ENCODE peak calls at places on chromosomes 7 and 10, in six cellular contexts. T, D, C, B, J and I are unnamed samples.

GRCh38 chr10:71116426-71116825 is 95.9 kb upstream of the UNC5B start:
- DNase-seq in T (no peak), D (no peak), C (no peak), B (no peak), J (no peak), I (no peak)

GRCh38 chr10:11501600-11501999 is 109.8 kb downstream of the USP6NL start:
- DNase-seq in T (no peak), D (no peak), C (no peak), B (no peak), J (no peak), I (no peak)

GRCh38 chr7:44275146-44275545 is 50.2 kb downstream of the CAMK2B start:
- DNase-seq in T (no peak), D (no peak), C (no peak), B (no peak), J (no peak), I (no peak)

GRCh38 chr7:154911411-154911810 is 91.5 kb downstream of the PAXIP1 start:
- DNase-seq in T (no peak), D (no peak), C (no peak), B (no peak), J (no peak), I (no peak)

GRCh38 chr7:148850564-148850963 is 33.5 kb downstream of the EZH2 start:
- DNase-seq in T (no peak), D (no peak), C (no peak), B (no peak), J (no peak), I (no peak)

GRCh38 chr7:87220734-87221215 is 1.2 kb upstream of the TMEM243 start:
- DNase-seq in T (peak), D (no peak), C (peak), B (peak), J (no peak), I (no peak)

GRCh38 chr10:47368431-47369180 is 15.5 kb downstream of the ZNF488 start:
- DNase-seq in T (no peak), D (peak), C (no peak), B (no peak), J (no peak), I (peak)

GRCh38 chr10:13717936-13718772 is 131.4 kb downstream of the PRPF18 start:
- DNase-seq in T (peak), D (peak), C (peak), B (peak), J (no peak), I (no peak)

GRCh38 chr7:108972009-108972408 is 402.3 kb downstream of the DNAJB9 start:
- DNase-seq in T (peak), D (no peak), C (peak), B (no peak), J (no peak), I (no peak)

GRCh38 chr7:3194501-3195141 is 106.4 kb upstream of the SDK1 start:
- DNase-seq in T (peak), D (no peak), C (no peak), B (no peak), J (no peak), I (no peak)

GRCh38 chr10:95221124-95221523 is 27.1 kb downstream of the ACSM6 start:
- DNase-seq in T (no peak), D (no peak), C (no peak), B (peak), J (no peak), I (no peak)

GRCh38 chr7:34652784-34653183 is 5.2 kb upstream of the NPSR1 start:
- DNase-seq in T (no peak), D (no peak), C (no peak), B (peak), J (no peak), I (no peak)

GRCh38 chr7:5627745-5628547 is 153.5 kb downstream of the RNF216 start:
- DNase-seq in T (no peak), D (no peak), C (no peak), B (no peak), J (no peak), I (no peak)

GRCh38 chr7:133642907-133643306 is 390.0 kb downstream of the EXOC4 start:
- DNase-seq in T (no peak), D (no peak), C (no peak), B (no peak), J (no peak), I (no peak)

GRCh38 chr10:21242915-21243314 is 282.6 kb downstream of the SKIDA1 start:
- DNase-seq in T (no peak), D (no peak), C (no peak), B (no peak), J (no peak), I (no peak)

DNA sequence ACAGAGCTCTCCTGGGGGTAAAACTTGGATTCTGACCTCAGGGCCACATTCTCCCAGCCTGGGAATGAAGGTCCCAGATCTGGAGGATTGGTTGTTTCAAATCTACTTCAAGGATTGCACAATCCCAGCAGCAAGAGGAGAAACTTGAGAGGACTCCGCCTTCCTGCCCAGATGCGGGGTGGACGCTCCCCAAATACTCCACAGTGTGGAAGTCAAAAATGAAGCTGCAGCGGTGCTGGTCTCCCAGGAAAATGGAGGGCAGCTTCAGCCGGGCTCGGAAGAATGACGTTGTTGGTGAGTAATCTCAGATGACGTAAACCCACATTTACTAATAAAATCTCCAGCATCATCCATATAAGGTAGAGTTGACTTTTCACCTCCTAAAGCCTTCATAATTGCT is 31.5 kb upstream of the PPP2R2D start:
- DNase-seq in T (no peak), D (no peak), C (no peak), B (no peak), J (no peak), I (no peak)
- TF ChIP-seq CTCF in T (no peak), D (no peak), C (no peak), B (no peak), J (no peak), I (no peak)

GRCh38 chr10:68333905-68334431 is 1.2 kb upstream of the PBLD start:
- DNase-seq in T (no peak), D (no peak), C (no peak), B (no peak), J (no peak), I (no peak)
- TF ChIP-seq CTCF in T (no peak), D (no peak), C (no peak), B (no peak), J (no peak), I (no peak)

GRCh38 chr7:151012921-151013347 is 11.4 kb downstream of the ATG9B start:
- DNase-seq in T (peak), D (no peak), C (no peak), B (peak), J (no peak), I (no peak)
- TF ChIP-seq CTCF in T (peak), D (peak), C (no peak), B (peak), J (no peak), I (peak)

DNA sequence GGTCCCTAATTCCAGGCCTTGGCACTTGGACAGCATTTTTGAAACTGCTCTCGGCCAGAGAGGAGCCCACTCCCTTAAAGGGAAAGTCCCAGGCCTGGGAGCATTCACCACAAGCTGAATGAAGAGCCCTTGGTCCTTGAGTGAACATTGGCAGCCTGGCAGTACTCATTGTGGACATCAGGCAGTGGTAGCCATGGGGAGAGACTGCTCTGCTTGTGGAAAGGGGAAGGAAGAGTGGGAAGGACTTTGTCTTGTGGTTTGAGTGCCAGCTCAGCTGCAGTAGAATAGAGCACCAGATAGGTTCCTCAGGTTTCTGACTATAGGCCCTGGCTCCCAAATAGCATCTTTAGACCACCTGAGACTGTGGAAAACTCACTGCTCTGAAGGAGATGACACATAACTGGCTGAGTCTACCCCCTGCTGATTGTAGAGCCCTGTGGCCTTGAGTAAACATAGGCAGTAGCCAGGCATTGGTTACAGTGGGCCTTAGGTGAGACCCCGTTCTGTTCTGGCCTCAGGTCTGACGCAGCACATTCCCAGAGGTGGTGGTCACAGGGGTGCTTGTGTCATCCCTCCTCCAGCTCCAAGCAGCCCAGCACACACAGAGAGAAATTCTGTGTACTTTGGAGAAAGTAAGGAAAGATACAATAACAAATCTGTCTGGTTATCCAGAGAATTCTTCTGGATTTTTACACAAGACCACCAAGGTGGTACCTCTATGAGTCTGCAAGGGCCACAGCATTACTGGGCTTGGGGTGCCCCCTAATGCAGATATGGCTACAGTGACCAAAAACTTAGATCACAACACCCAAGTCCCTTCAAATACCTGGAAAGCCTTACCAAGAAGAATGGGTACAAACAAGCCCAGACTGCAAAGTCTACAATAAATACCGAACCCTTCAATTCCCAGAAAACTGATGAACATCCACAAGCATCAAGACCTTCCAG is 153.8 kb downstream of the GNAI1 start:
- DNase-seq in T (no peak), D (no peak), C (no peak), B (no peak), J (no peak), I (no peak)
- TF ChIP-seq CTCF in T (no peak), D (peak), C (no peak), B (no peak), J (no peak), I (peak)

DNA sequence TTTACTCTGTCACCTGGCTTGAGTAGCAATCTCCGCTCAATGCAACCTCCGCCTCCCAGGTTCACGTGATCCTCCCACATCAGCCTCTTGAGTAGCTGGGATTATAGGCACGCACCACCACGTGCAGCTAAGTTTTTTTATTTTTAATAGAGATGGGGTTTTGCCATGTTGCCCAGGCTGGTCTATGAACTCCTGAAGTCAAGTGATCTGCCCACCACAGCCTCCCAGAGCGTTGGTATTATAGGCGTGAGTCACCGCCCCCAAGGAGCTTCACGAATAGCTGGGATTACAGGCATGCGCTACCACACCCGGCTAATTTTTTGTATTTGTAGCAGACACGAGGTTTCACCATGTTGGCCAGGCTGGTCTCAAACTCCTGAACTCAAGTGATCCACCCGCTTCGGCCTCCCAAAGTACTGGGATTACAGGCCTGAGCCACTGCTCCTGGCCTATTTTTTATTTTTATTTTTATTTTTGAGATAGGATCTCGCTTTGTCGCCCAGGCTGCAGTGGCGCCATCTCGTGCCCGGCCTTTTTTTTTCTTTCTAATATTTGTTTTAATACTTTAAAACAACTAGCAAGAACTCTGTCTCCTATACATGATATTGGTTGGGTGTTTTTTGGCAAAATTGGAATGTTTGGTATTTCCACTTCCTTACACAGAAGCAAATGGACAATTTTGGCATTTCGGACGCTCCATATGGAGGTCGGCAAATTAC is 1.1 kb downstream of the EFCAB10 start:
- DNase-seq in T (no peak), D (no peak), C (no peak), B (no peak), J (no peak), I (no peak)
- TF ChIP-seq CTCF in T (no peak), D (peak), C (no peak), B (no peak), J (no peak), I (no peak)